ENCODE peak calls at places on chromosomes 12 and 14, in six cellular contexts. One of them, this sample, is unnamed.

GRCh38 chr12:43676183-43676813 is 82.3 kb downstream of the PUS7L start:
- DNase-seq in stimulated activated CD4-positive, alpha-beta T cell treated with anti-CD3 and anti-CD28 coated beads, Interleukin-2, amount 100 ng/mL, for 48 hours: peak; percentile 5
- DNase-seq in C1 segment of cervical spinal cord: no peak
- DNase-seq in upper lobe of right lung: no peak
- DNase-seq in Peyer's patch: no peak
- DNase-seq in HL-60: peak; percentile 7
- DNase-seq in this sample: no peak

GRCh38 chr14:59161571-59162175 is 26.8 kb upstream of the DAAM1 start:
- DNase-seq in Peyer's patch: no peak
- DNase-seq in upper lobe of right lung: no peak
- DNase-seq in C1 segment of cervical spinal cord: no peak
- DNase-seq in stimulated activated CD4-positive, alpha-beta T cell treated with anti-CD3 and anti-CD28 coated beads, Interleukin-2, amount 100 ng/mL, for 48 hours: no peak
- DNase-seq in HL-60: peak; percentile 27
- DNase-seq in this sample: peak; percentile 88

GRCh38 chr12:120290541-120291312 is 976 bp downstream of the RNU4-2 start:
- DNase-seq in upper lobe of right lung: peak; percentile 68
- DNase-seq in C1 segment of cervical spinal cord: no peak
- DNase-seq in Peyer's patch: no peak
- DNase-seq in HL-60: peak; percentile 14
- DNase-seq in stimulated activated CD4-positive, alpha-beta T cell treated with anti-CD3 and anti-CD28 coated beads, Interleukin-2, amount 100 ng/mL, for 48 hours: peak; percentile 22
- DNase-seq in this sample: no peak

GRCh38 chr14:65434216-65434850 is 21.8 kb downstream of the FUT8 start:
- DNase-seq in upper lobe of right lung: no peak
- DNase-seq in stimulated activated CD4-positive, alpha-beta T cell treated with anti-CD3 and anti-CD28 coated beads, Interleukin-2, amount 100 ng/mL, for 48 hours: no peak
- DNase-seq in C1 segment of cervical spinal cord: no peak
- DNase-seq in HL-60: no peak
- DNase-seq in Peyer's patch: no peak
- DNase-seq in this sample: no peak

GRCh38 chr14:77542349-77543239 is 44.0 kb upstream of the ISM2 start:
- DNase-seq in upper lobe of right lung: no peak
- DNase-seq in HL-60: no peak
- DNase-seq in Peyer's patch: no peak
- DNase-seq in C1 segment of cervical spinal cord: no peak
- DNase-seq in stimulated activated CD4-positive, alpha-beta T cell treated with anti-CD3 and anti-CD28 coated beads, Interleukin-2, amount 100 ng/mL, for 48 hours: no peak
- DNase-seq in this sample: peak; percentile 44

GRCh38 chr12:109277255-109277898 is 31.7 kb downstream of the FOXN4 start:
- DNase-seq in stimulated activated CD4-positive, alpha-beta T cell treated with anti-CD3 and anti-CD28 coated beads, Interleukin-2, amount 100 ng/mL, for 48 hours: no peak
- DNase-seq in Peyer's patch: no peak
- DNase-seq in HL-60: no peak
- DNase-seq in C1 segment of cervical spinal cord: no peak
- DNase-seq in upper lobe of right lung: no peak
- DNase-seq in this sample: no peak

GRCh38 chr14:77023001-77023996 is 5.2 kb downstream of the IRF2BPL start:
- DNase-seq in stimulated activated CD4-positive, alpha-beta T cell treated with anti-CD3 and anti-CD28 coated beads, Interleukin-2, amount 100 ng/mL, for 48 hours: peak; percentile 44
- DNase-seq in HL-60: no peak
- DNase-seq in C1 segment of cervical spinal cord: no peak
- DNase-seq in upper lobe of right lung: no peak
- DNase-seq in Peyer's patch: no peak
- DNase-seq in this sample: peak; percentile 62

GRCh38 chr14:53306926-53307325 is 153.8 kb upstream of the DDHD1 start:
- DNase-seq in Peyer's patch: no peak
- DNase-seq in HL-60: no peak
- DNase-seq in upper lobe of right lung: no peak
- DNase-seq in C1 segment of cervical spinal cord: no peak
- DNase-seq in stimulated activated CD4-positive, alpha-beta T cell treated with anti-CD3 and anti-CD28 coated beads, Interleukin-2, amount 100 ng/mL, for 48 hours: no peak
- DNase-seq in this sample: peak; percentile 49

GRCh38 chr14:54665938-54666337 is 99.0 kb downstream of the SAMD4A start:
- DNase-seq in C1 segment of cervical spinal cord: no peak
- DNase-seq in upper lobe of right lung: no peak
- DNase-seq in stimulated activated CD4-positive, alpha-beta T cell treated with anti-CD3 and anti-CD28 coated beads, Interleukin-2, amount 100 ng/mL, for 48 hours: no peak
- DNase-seq in Peyer's patch: no peak
- DNase-seq in HL-60: no peak
- DNase-seq in this sample: no peak

GRCh38 chr14:22567437-22567836 is 21.6 kb downstream of the DAD1 start:
- DNase-seq in HL-60: no peak
- DNase-seq in stimulated activated CD4-positive, alpha-beta T cell treated with anti-CD3 and anti-CD28 coated beads, Interleukin-2, amount 100 ng/mL, for 48 hours: no peak
- DNase-seq in upper lobe of right lung: no peak
- DNase-seq in Peyer's patch: peak; percentile 15
- DNase-seq in C1 segment of cervical spinal cord: no peak
- DNase-seq in this sample: no peak

This sample was measured in fibroblast of lung.